ENCODE peak calls at places on chromosomes 2 and 18, in eight cellular contexts. One of them, this sample, is unnamed.

GRCh38 chr2:204749319-204749718 is 204.0 kb downstream of the PARD3B start:
- DNase-seq in bronchial epithelial cell: peak; percentile 64
- DNase-seq in lower lobe of right lung: no peak
- DNase-seq in DND-41: no peak
- DNase-seq in fibroblast of pulmonary artery: peak; percentile 56
- DNase-seq in GM10248: no peak
- DNase-seq in transverse colon: no peak
- DNase-seq in WTC11: no peak
- DNase-seq in this sample: no peak

GRCh38 chr2:96604104-96604503 is 34.0 kb downstream of the KANSL3 start:
- DNase-seq in GM10248: no peak
- DNase-seq in DND-41: no peak
- DNase-seq in WTC11: peak; percentile 24
- DNase-seq in fibroblast of pulmonary artery: no peak
- DNase-seq in bronchial epithelial cell: no peak
- DNase-seq in transverse colon: no peak
- DNase-seq in lower lobe of right lung: no peak
- DNase-seq in this sample: peak; percentile 4

GRCh38 chr2:9751831-9752230 is 91.4 kb upstream of the TAF1B start:
- DNase-seq in lower lobe of right lung: no peak
- DNase-seq in fibroblast of pulmonary artery: no peak
- DNase-seq in transverse colon: no peak
- DNase-seq in GM10248: no peak
- DNase-seq in DND-41: no peak
- DNase-seq in WTC11: no peak
- DNase-seq in bronchial epithelial cell: no peak
- DNase-seq in this sample: no peak

GRCh38 chr2:236972491-236973379 is 113.0 kb upstream of the COPS8 start:
- DNase-seq in fibroblast of pulmonary artery: peak; percentile 31
- DNase-seq in GM10248: no peak
- DNase-seq in WTC11: peak; percentile 39
- DNase-seq in DND-41: no peak
- DNase-seq in bronchial epithelial cell: peak; percentile 98
- DNase-seq in lower lobe of right lung: no peak
- DNase-seq in transverse colon: peak; percentile 31
- DNase-seq in this sample: peak; percentile 68

GRCh38 chr2:43406643-43407042 is 180.2 kb upstream of the ZFP36L2 start:
- DNase-seq in WTC11: no peak
- DNase-seq in GM10248: no peak
- DNase-seq in DND-41: no peak
- DNase-seq in fibroblast of pulmonary artery: no peak
- DNase-seq in lower lobe of right lung: no peak
- DNase-seq in bronchial epithelial cell: no peak
- DNase-seq in transverse colon: no peak
- DNase-seq in this sample: no peak

GRCh38 chr2:182907081-182907830 is 40.8 kb upstream of the FRZB start:
- DNase-seq in transverse colon: no peak
- DNase-seq in WTC11: peak; percentile 26
- DNase-seq in DND-41: no peak
- DNase-seq in GM10248: no peak
- DNase-seq in fibroblast of pulmonary artery: no peak
- DNase-seq in lower lobe of right lung: no peak
- DNase-seq in bronchial epithelial cell: no peak
- DNase-seq in this sample: no peak

GRCh38 chr2:8999047-8999446 is 4.4 kb downstream of the MBOAT2 start:
- DNase-seq in WTC11: no peak
- DNase-seq in lower lobe of right lung: no peak
- DNase-seq in transverse colon: no peak
- DNase-seq in GM10248: no peak
- DNase-seq in fibroblast of pulmonary artery: no peak
- DNase-seq in bronchial epithelial cell: no peak
- DNase-seq in DND-41: no peak
- DNase-seq in this sample: no peak

GRCh38 chr2:220346919-220347318 is 719.5 kb downstream of the SLC4A3 start:
- DNase-seq in lower lobe of right lung: no peak
- DNase-seq in GM10248: no peak
- DNase-seq in WTC11: no peak
- DNase-seq in transverse colon: no peak
- DNase-seq in fibroblast of pulmonary artery: no peak
- DNase-seq in DND-41: no peak
- DNase-seq in bronchial epithelial cell: no peak
- DNase-seq in this sample: no peak

GRCh38 chr2:119240311-119241204 is 16.9 kb downstream of the STEAP3 start:
- DNase-seq in DND-41: no peak
- DNase-seq in GM10248: no peak
- DNase-seq in fibroblast of pulmonary artery: peak; percentile 48
- DNase-seq in WTC11: peak; percentile 30
- DNase-seq in lower lobe of right lung: peak; percentile 73
- DNase-seq in bronchial epithelial cell: peak; percentile 84
- DNase-seq in transverse colon: peak; percentile 60
- DNase-seq in this sample: peak; percentile 26

GRCh38 chr2:23401427-23402204 is 16.6 kb downstream of the KLHL29 start:
- DNase-seq in WTC11: no peak
- DNase-seq in bronchial epithelial cell: peak; percentile 96
- DNase-seq in GM10248: no peak
- DNase-seq in DND-41: no peak
- DNase-seq in transverse colon: no peak
- DNase-seq in fibroblast of pulmonary artery: no peak
- DNase-seq in lower lobe of right lung: no peak
- DNase-seq in this sample: no peak

GRCh38 chr2:120738786-120739771 is 3.4 kb downstream of the GLI2 start:
- DNase-seq in fibroblast of pulmonary artery: no peak
- DNase-seq in WTC11: no peak
- DNase-seq in DND-41: no peak
- DNase-seq in bronchial epithelial cell: no peak
- DNase-seq in GM10248: no peak
- DNase-seq in lower lobe of right lung: no peak
- DNase-seq in transverse colon: no peak
- DNase-seq in this sample: no peak

GRCh38 chr2:186641132-186641806 is 51.4 kb downstream of the ITGAV start:
- DNase-seq in fibroblast of pulmonary artery: no peak
- DNase-seq in WTC11: no peak
- DNase-seq in transverse colon: no peak
- DNase-seq in bronchial epithelial cell: no peak
- DNase-seq in lower lobe of right lung: no peak
- DNase-seq in GM10248: no peak
- DNase-seq in DND-41: no peak
- DNase-seq in this sample: no peak

GRCh38 chr18:74255022-74255658 is 36.6 kb downstream of the CYB5A start:
- DNase-seq in WTC11: no peak
- DNase-seq in fibroblast of pulmonary artery: peak; percentile 37
- DNase-seq in GM10248: no peak
- DNase-seq in lower lobe of right lung: no peak
- DNase-seq in bronchial epithelial cell: peak; percentile 27
- DNase-seq in DND-41: no peak
- DNase-seq in transverse colon: peak; percentile 16
- DNase-seq in this sample: peak; percentile 37

GRCh38 chr2:197810023-197810422 is 5.6 kb downstream of the PLCL1 start:
- DNase-seq in WTC11: no peak
- DNase-seq in transverse colon: no peak
- DNase-seq in lower lobe of right lung: no peak
- DNase-seq in bronchial epithelial cell: no peak
- DNase-seq in DND-41: no peak
- DNase-seq in GM10248: no peak
- DNase-seq in fibroblast of pulmonary artery: no peak
- DNase-seq in this sample: no peak

GRCh38 chr2:197809064-197809463 is 4.7 kb downstream of the PLCL1 start:
- DNase-seq in WTC11: no peak
- DNase-seq in DND-41: no peak
- DNase-seq in lower lobe of right lung: no peak
- DNase-seq in transverse colon: no peak
- DNase-seq in GM10248: no peak
- DNase-seq in bronchial epithelial cell: no peak
- DNase-seq in fibroblast of pulmonary artery: no peak
- DNase-seq in this sample: no peak

GRCh38 chr2:197810490-197810889 is 6.1 kb downstream of the PLCL1 start:
- DNase-seq in DND-41: no peak
- DNase-seq in GM10248: no peak
- DNase-seq in bronchial epithelial cell: no peak
- DNase-seq in lower lobe of right lung: no peak
- DNase-seq in fibroblast of pulmonary artery: no peak
- DNase-seq in transverse colon: no peak
- DNase-seq in WTC11: no peak
- DNase-seq in this sample: no peak

DNA sequence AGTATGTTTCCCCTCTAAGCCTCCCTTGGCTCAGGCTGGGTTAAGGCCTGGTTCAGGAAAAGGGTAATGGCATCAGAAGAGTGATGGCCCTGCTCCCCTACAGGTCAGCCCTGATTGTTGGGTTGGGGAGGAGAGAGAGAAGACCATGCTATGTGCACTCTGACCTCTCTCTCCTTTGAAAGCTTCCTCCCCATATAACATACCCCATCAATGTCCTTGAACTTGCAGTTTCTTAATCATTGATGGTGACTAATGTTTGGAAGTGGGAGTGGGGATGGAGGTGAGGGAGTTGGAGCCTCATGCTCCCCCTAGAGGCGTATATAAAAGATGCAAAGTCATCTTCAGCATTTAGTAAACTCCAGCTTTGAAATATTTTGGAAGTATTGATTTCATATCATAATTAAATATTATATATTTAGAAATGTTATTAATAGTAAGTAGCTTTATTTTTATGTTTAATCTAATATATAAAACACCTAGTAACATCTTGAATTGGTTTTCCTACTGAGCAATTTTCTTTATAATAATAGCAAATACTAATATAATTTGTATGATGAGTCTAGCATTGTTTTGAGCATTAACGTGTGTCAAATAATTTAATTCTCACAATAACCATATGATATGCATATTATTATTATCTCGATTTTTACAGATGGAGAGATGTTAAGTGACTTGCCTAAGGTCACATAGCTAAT is 8.8 kb downstream of the PLCL1 start:
- DNase-seq in transverse colon: no peak
- DNase-seq in GM10248: peak; percentile 14
- DNase-seq in fibroblast of pulmonary artery: peak; percentile 59
- DNase-seq in WTC11: no peak
- DNase-seq in lower lobe of right lung: no peak
- DNase-seq in bronchial epithelial cell: peak; percentile 81
- DNase-seq in DND-41: no peak
- DNase-seq in this sample: peak; percentile 11
- TF ChIP-seq CTCF in transverse colon: peak; percentile 27
- TF ChIP-seq CTCF in GM10248: peak; percentile 48
- TF ChIP-seq CTCF in fibroblast of pulmonary artery: peak; percentile 63
- TF ChIP-seq CTCF in WTC11: peak; percentile 54
- TF ChIP-seq CTCF in lower lobe of right lung: peak; percentile 56
- TF ChIP-seq CTCF in bronchial epithelial cell: peak; percentile 51
- TF ChIP-seq CTCF in DND-41: peak; percentile 62
- TF ChIP-seq CTCF in this sample: peak; percentile 59

DNA sequence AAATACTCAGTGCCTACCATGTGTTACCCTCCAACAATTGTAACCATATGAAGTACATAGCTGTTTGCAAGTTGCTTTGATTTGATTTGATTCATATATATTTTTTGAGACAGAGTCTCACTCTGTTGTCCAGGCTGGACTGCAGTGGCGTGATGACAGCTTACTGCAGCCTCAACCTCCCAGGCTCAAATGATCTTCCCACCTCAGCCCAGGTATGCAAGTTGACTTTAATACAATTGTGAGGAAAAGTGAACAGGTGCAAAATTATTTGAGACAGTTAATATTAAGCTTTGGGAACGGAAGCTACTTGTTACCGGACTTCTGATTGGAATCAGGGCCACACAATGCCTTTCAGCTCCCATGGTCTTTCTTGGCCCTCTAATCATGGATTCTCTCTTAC is 1.3 kb upstream of the RPL37A start:
- DNase-seq in bronchial epithelial cell: no peak
- DNase-seq in GM10248: no peak
- DNase-seq in WTC11: no peak
- DNase-seq in lower lobe of right lung: no peak
- DNase-seq in fibroblast of pulmonary artery: no peak
- DNase-seq in transverse colon: no peak
- DNase-seq in DND-41: no peak
- DNase-seq in this sample: no peak
- TF ChIP-seq CTCF in bronchial epithelial cell: no peak
- TF ChIP-seq CTCF in GM10248: no peak
- TF ChIP-seq CTCF in WTC11: no peak
- TF ChIP-seq CTCF in lower lobe of right lung: no peak
- TF ChIP-seq CTCF in fibroblast of pulmonary artery: no peak
- TF ChIP-seq CTCF in transverse colon: no peak
- TF ChIP-seq CTCF in DND-41: no peak
- TF ChIP-seq CTCF in this sample: no peak

GRCh38 chr2:174223359-174223758 is 25.0 kb downstream of the OLA1 start:
- DNase-seq in transverse colon: no peak
- DNase-seq in GM10248: no peak
- DNase-seq in bronchial epithelial cell: no peak
- DNase-seq in DND-41: no peak
- DNase-seq in fibroblast of pulmonary artery: peak; percentile 28
- DNase-seq in lower lobe of right lung: no peak
- DNase-seq in WTC11: no peak
- DNase-seq in this sample: no peak

GRCh38 chr2:174227748-174228147 is 20.6 kb downstream of the OLA1 start:
- DNase-seq in transverse colon: no peak
- DNase-seq in bronchial epithelial cell: no peak
- DNase-seq in fibroblast of pulmonary artery: no peak
- DNase-seq in GM10248: no peak
- DNase-seq in lower lobe of right lung: no peak
- DNase-seq in DND-41: no peak
- DNase-seq in WTC11: no peak
- DNase-seq in this sample: no peak

GRCh38 chr2:174224125-174224524 is 24.2 kb downstream of the OLA1 start:
- DNase-seq in transverse colon: no peak
- DNase-seq in DND-41: no peak
- DNase-seq in GM10248: no peak
- DNase-seq in fibroblast of pulmonary artery: no peak
- DNase-seq in lower lobe of right lung: no peak
- DNase-seq in bronchial epithelial cell: no peak
- DNase-seq in WTC11: no peak
- DNase-seq in this sample: no peak

GRCh38 chr2:174222154-174222553 is 26.2 kb downstream of the OLA1 start:
- DNase-seq in lower lobe of right lung: no peak
- DNase-seq in fibroblast of pulmonary artery: no peak
- DNase-seq in GM10248: no peak
- DNase-seq in WTC11: no peak
- DNase-seq in transverse colon: no peak
- DNase-seq in bronchial epithelial cell: no peak
- DNase-seq in DND-41: no peak
- DNase-seq in this sample: no peak

GRCh38 chr2:174224665-174225288 is 23.6 kb downstream of the OLA1 start:
- DNase-seq in DND-41: no peak
- DNase-seq in WTC11: no peak
- DNase-seq in fibroblast of pulmonary artery: no peak
- DNase-seq in GM10248: no peak
- DNase-seq in lower lobe of right lung: no peak
- DNase-seq in transverse colon: no peak
- DNase-seq in bronchial epithelial cell: no peak
- DNase-seq in this sample: no peak
- TF ChIP-seq CTCF in DND-41: no peak
- TF ChIP-seq CTCF in WTC11: no peak
- TF ChIP-seq CTCF in fibroblast of pulmonary artery: no peak
- TF ChIP-seq CTCF in GM10248: no peak
- TF ChIP-seq CTCF in lower lobe of right lung: no peak
- TF ChIP-seq CTCF in transverse colon: no peak
- TF ChIP-seq CTCF in bronchial epithelial cell: no peak
- TF ChIP-seq CTCF in this sample: no peak

GRCh38 chr18:67199993-67200617 is 316.4 kb downstream of the DSEL start:
- DNase-seq in GM10248: peak; percentile 27
- DNase-seq in WTC11: no peak
- DNase-seq in fibroblast of pulmonary artery: peak; percentile 83
- DNase-seq in transverse colon: no peak
- DNase-seq in lower lobe of right lung: no peak
- DNase-seq in DND-41: no peak
- DNase-seq in bronchial epithelial cell: peak; percentile 67
- DNase-seq in this sample: peak; percentile 13
- TF ChIP-seq CTCF in GM10248: peak; percentile 61
- TF ChIP-seq CTCF in WTC11: peak; percentile 50
- TF ChIP-seq CTCF in fibroblast of pulmonary artery: peak; percentile 68
- TF ChIP-seq CTCF in transverse colon: peak; percentile 40
- TF ChIP-seq CTCF in lower lobe of right lung: peak; percentile 67
- TF ChIP-seq CTCF in DND-41: peak; percentile 75
- TF ChIP-seq CTCF in bronchial epithelial cell: peak; percentile 41
- TF ChIP-seq CTCF in this sample: no peak

GRCh38 chr18:55737781-55738468 is 149.9 kb upstream of the TCF4 start:
- DNase-seq in transverse colon: no peak
- DNase-seq in WTC11: no peak
- DNase-seq in lower lobe of right lung: no peak
- DNase-seq in DND-41: no peak
- DNase-seq in fibroblast of pulmonary artery: no peak
- DNase-seq in GM10248: no peak
- DNase-seq in bronchial epithelial cell: no peak
- DNase-seq in this sample: no peak
- TF ChIP-seq CTCF in transverse colon: no peak
- TF ChIP-seq CTCF in WTC11: no peak
- TF ChIP-seq CTCF in lower lobe of right lung: no peak
- TF ChIP-seq CTCF in DND-41: no peak
- TF ChIP-seq CTCF in fibroblast of pulmonary artery: no peak
- TF ChIP-seq CTCF in GM10248: no peak
- TF ChIP-seq CTCF in bronchial epithelial cell: no peak
- TF ChIP-seq CTCF in this sample: no peak